ENCODE peak calls at places on chromosomes 3 and 15, in ten cellular contexts. I is T-cell; W is AML-193; A is psoas muscle; M is DMS153; Q is NCI-H2081; L is NCI-H1105; P is neural progenitor cell; Y is stimulated activated naive CD8-positive, alpha-beta T cell treated with anti-CD3 and anti-CD28 coated beads, Interleukin-15, amount 100 ng/mL, for 72 hours; E is cardiac muscle cell. S is an unnamed sample.

GRCh38 chr3:70261283-70261682 is 51.2 kb downstream of the MDFIC2 start:
- DNase-seq in I (no peak), W (no peak), A (no peak), M (no peak), Q (no peak), L (no peak), P (no peak), Y (no peak), E (no peak), S (no peak)

GRCh38 chr3:190099099-190099498 is 21.6 kb downstream of the P3H2 start:
- DNase-seq in I (no peak), W (no peak), A (no peak), M (no peak), Q (no peak), L (no peak), P (no peak), Y (no peak), E (no peak), S (no peak)

GRCh38 chr3:17730318-17730967 is 12.0 kb downstream of the TBC1D5 start:
- DNase-seq in I (no peak), W (no peak), A (no peak), M (peak), Q (peak), L (no peak), P (no peak), Y (no peak), E (peak), S (no peak)

GRCh38 chr3:186413615-186414415 is 51.8 kb upstream of the DGKG start:
- DNase-seq in I (no peak), W (no peak), A (peak), M (peak), Q (no peak), L (peak), P (peak), Y (no peak), E (peak), S (no peak)

GRCh38 chr15:96392380-96393208 is 62.1 kb downstream of the NR2F2 start:
- DNase-seq in I (no peak), W (no peak), A (no peak), M (no peak), Q (no peak), L (no peak), P (peak), Y (no peak), E (no peak), S (no peak)

GRCh38 chr3:76683256-76683655 is 356.6 kb upstream of the ROBO2 start:
- DNase-seq in I (no peak), W (no peak), A (no peak), M (no peak), Q (no peak), L (no peak), P (no peak), Y (no peak), E (no peak), S (no peak)

GRCh38 chr3:163919154-163919553 is 1159.1 kb downstream of the SI start:
- DNase-seq in I (no peak), W (no peak), A (no peak), M (no peak), Q (no peak), L (no peak), P (no peak), Y (no peak), E (no peak), S (no peak)

GRCh38 chr3:16309558-16309957 is 44.5 kb downstream of the OXNAD1 start:
- DNase-seq in I (peak), W (peak), A (no peak), M (no peak), Q (no peak), L (no peak), P (no peak), Y (peak), E (no peak), S (peak)

GRCh38 chr3:55541016-55541415 is 53.9 kb upstream of the WNT5A start:
- DNase-seq in I (no peak), W (no peak), A (no peak), M (no peak), Q (no peak), L (no peak), P (no peak), Y (no peak), E (no peak), S (no peak)

S was measured in central memory CD8-positive, alpha-beta T cell.